ENCODE peak calls at places on chromosomes 11 and 22, in nine cellular contexts. One of them, this sample, is unnamed.
A peak's percentile ranks its signal among the peaks of the same experiment; 100 is the strongest.

GRCh38 chr22:25410849-25411248 is 153.6 kb upstream of the GRK3 start:
- DNase-seq in cardiac muscle cell: no peak
- DNase-seq in tibial nerve: no peak
- DNase-seq in suprapubic skin: no peak
- DNase-seq in MM.1S: peak; percentile 43
- DNase-seq in psoas muscle: no peak
- DNase-seq in IMR-90: no peak
- DNase-seq in mammary epithelial cell: no peak
- DNase-seq in CD4-positive, alpha-beta memory T cell: no peak
- DNase-seq in this sample: peak; percentile 44

GRCh38 chr11:27312110-27312509 is 50.9 kb downstream of the CCDC34 start:
- DNase-seq in IMR-90: no peak
- DNase-seq in suprapubic skin: no peak
- DNase-seq in psoas muscle: no peak
- DNase-seq in CD4-positive, alpha-beta memory T cell: no peak
- DNase-seq in tibial nerve: no peak
- DNase-seq in cardiac muscle cell: no peak
- DNase-seq in mammary epithelial cell: no peak
- DNase-seq in MM.1S: no peak
- DNase-seq in this sample: peak; percentile 73

GRCh38 chr11:9089061-9089460 is 2.3 kb downstream of the SCUBE2 start:
- DNase-seq in tibial nerve: no peak
- DNase-seq in psoas muscle: no peak
- DNase-seq in suprapubic skin: no peak
- DNase-seq in cardiac muscle cell: no peak
- DNase-seq in MM.1S: no peak
- DNase-seq in IMR-90: no peak
- DNase-seq in mammary epithelial cell: no peak
- DNase-seq in CD4-positive, alpha-beta memory T cell: no peak
- DNase-seq in this sample: peak; percentile 90

GRCh38 chr11:773425-773824 is 3.9 kb downstream of the GATD1 start:
- DNase-seq in psoas muscle: no peak
- DNase-seq in CD4-positive, alpha-beta memory T cell: no peak
- DNase-seq in MM.1S: peak; percentile 5
- DNase-seq in suprapubic skin: peak; percentile 64
- DNase-seq in tibial nerve: no peak
- DNase-seq in mammary epithelial cell: no peak
- DNase-seq in IMR-90: no peak
- DNase-seq in cardiac muscle cell: no peak
- DNase-seq in this sample: no peak

GRCh38 chr11:77095551-77096490 is 6.8 kb upstream of the OMP start:
- DNase-seq in tibial nerve: no peak
- DNase-seq in psoas muscle: peak; percentile 8
- DNase-seq in cardiac muscle cell: no peak
- DNase-seq in mammary epithelial cell: no peak
- DNase-seq in CD4-positive, alpha-beta memory T cell: no peak
- DNase-seq in MM.1S: no peak
- DNase-seq in suprapubic skin: peak; percentile 50
- DNase-seq in IMR-90: no peak
- DNase-seq in this sample: peak; percentile 98

GRCh38 chr22:39314251-39314971 is 5.0 kb downstream of the RPL3 start:
- DNase-seq in MM.1S: no peak
- DNase-seq in IMR-90: no peak
- DNase-seq in suprapubic skin: no peak
- DNase-seq in mammary epithelial cell: no peak
- DNase-seq in cardiac muscle cell: no peak
- DNase-seq in CD4-positive, alpha-beta memory T cell: no peak
- DNase-seq in psoas muscle: no peak
- DNase-seq in tibial nerve: no peak
- DNase-seq in this sample: no peak

GRCh38 chr11:59574467-59574866 is 41.1 kb downstream of the OSBP start:
- DNase-seq in MM.1S: no peak
- DNase-seq in tibial nerve: no peak
- DNase-seq in cardiac muscle cell: no peak
- DNase-seq in CD4-positive, alpha-beta memory T cell: no peak
- DNase-seq in suprapubic skin: no peak
- DNase-seq in psoas muscle: no peak
- DNase-seq in mammary epithelial cell: peak; percentile 11
- DNase-seq in IMR-90: peak; percentile 52
- DNase-seq in this sample: no peak

GRCh38 chr11:75667831-75668507 is 869 bp downstream of the MAP6 start:
- DNase-seq in IMR-90: peak; percentile 35
- DNase-seq in MM.1S: no peak
- DNase-seq in psoas muscle: peak; percentile 65
- DNase-seq in cardiac muscle cell: peak; percentile 69
- DNase-seq in CD4-positive, alpha-beta memory T cell: no peak
- DNase-seq in mammary epithelial cell: peak; percentile 36
- DNase-seq in tibial nerve: no peak
- DNase-seq in suprapubic skin: no peak
- DNase-seq in this sample: no peak

GRCh38 chr11:61671527-61671926 is 8.7 kb upstream of the DAGLA start:
- DNase-seq in CD4-positive, alpha-beta memory T cell: no peak
- DNase-seq in psoas muscle: no peak
- DNase-seq in cardiac muscle cell: peak; percentile 42
- DNase-seq in tibial nerve: no peak
- DNase-seq in MM.1S: no peak
- DNase-seq in IMR-90: no peak
- DNase-seq in suprapubic skin: no peak
- DNase-seq in mammary epithelial cell: no peak
- DNase-seq in this sample: peak; percentile 76

GRCh38 chr11:79626135-79626748 is 185.4 kb upstream of the TENM4 start:
- DNase-seq in cardiac muscle cell: no peak
- DNase-seq in mammary epithelial cell: peak; percentile 80
- DNase-seq in tibial nerve: no peak
- DNase-seq in CD4-positive, alpha-beta memory T cell: no peak
- DNase-seq in psoas muscle: no peak
- DNase-seq in MM.1S: peak; percentile 38
- DNase-seq in IMR-90: peak; percentile 2
- DNase-seq in suprapubic skin: no peak
- DNase-seq in this sample: no peak

GRCh38 chr11:1564535-1565172 is 7.4 kb downstream of the DUSP8 start:
- DNase-seq in suprapubic skin: peak; percentile 68
- DNase-seq in tibial nerve: no peak
- DNase-seq in MM.1S: peak; percentile 20
- DNase-seq in psoas muscle: peak; percentile 74
- DNase-seq in IMR-90: peak; percentile 94
- DNase-seq in cardiac muscle cell: peak; percentile 50
- DNase-seq in mammary epithelial cell: no peak
- DNase-seq in CD4-positive, alpha-beta memory T cell: peak; percentile 50
- DNase-seq in this sample: peak; percentile 65

GRCh38 chr11:7436657-7437056 is 48.6 kb upstream of the OLFML1 start:
- DNase-seq in MM.1S: peak; percentile 36
- DNase-seq in IMR-90: no peak
- DNase-seq in CD4-positive, alpha-beta memory T cell: no peak
- DNase-seq in psoas muscle: no peak
- DNase-seq in tibial nerve: no peak
- DNase-seq in cardiac muscle cell: no peak
- DNase-seq in suprapubic skin: no peak
- DNase-seq in mammary epithelial cell: no peak
- DNase-seq in this sample: peak; percentile 15

GRCh38 chr11:130478881-130479280 is 30.4 kb downstream of the ADAMTS15 start:
- DNase-seq in cardiac muscle cell: no peak
- DNase-seq in CD4-positive, alpha-beta memory T cell: no peak
- DNase-seq in suprapubic skin: no peak
- DNase-seq in mammary epithelial cell: no peak
- DNase-seq in psoas muscle: no peak
- DNase-seq in MM.1S: no peak
- DNase-seq in IMR-90: peak; percentile 34
- DNase-seq in tibial nerve: no peak
- DNase-seq in this sample: no peak

GRCh38 chr22:49426618-49427266 is 400.9 kb downstream of the BRD1 start:
- DNase-seq in CD4-positive, alpha-beta memory T cell: no peak
- DNase-seq in psoas muscle: no peak
- DNase-seq in mammary epithelial cell: no peak
- DNase-seq in tibial nerve: no peak
- DNase-seq in suprapubic skin: no peak
- DNase-seq in MM.1S: no peak
- DNase-seq in cardiac muscle cell: no peak
- DNase-seq in IMR-90: no peak
- DNase-seq in this sample: no peak

GRCh38 chr22:49015993-49016908 is 811.4 kb downstream of the BRD1 start:
- DNase-seq in mammary epithelial cell: no peak
- DNase-seq in MM.1S: no peak
- DNase-seq in CD4-positive, alpha-beta memory T cell: no peak
- DNase-seq in psoas muscle: no peak
- DNase-seq in IMR-90: no peak
- DNase-seq in suprapubic skin: no peak
- DNase-seq in cardiac muscle cell: no peak
- DNase-seq in tibial nerve: peak; percentile 12
- DNase-seq in this sample: no peak

GRCh38 chr22:29375436-29376076 is 12.8 kb downstream of the AP1B1 start:
- DNase-seq in mammary epithelial cell: no peak
- DNase-seq in MM.1S: no peak
- DNase-seq in IMR-90: peak; percentile 19
- DNase-seq in suprapubic skin: no peak
- DNase-seq in tibial nerve: no peak
- DNase-seq in CD4-positive, alpha-beta memory T cell: no peak
- DNase-seq in psoas muscle: peak; percentile 56
- DNase-seq in cardiac muscle cell: no peak
- DNase-seq in this sample: no peak

GRCh38 chr11:92702037-92702436 is 267.4 kb upstream of the MTNR1B start:
- DNase-seq in cardiac muscle cell: no peak
- DNase-seq in MM.1S: no peak
- DNase-seq in mammary epithelial cell: peak; percentile 47
- DNase-seq in IMR-90: peak; percentile 3
- DNase-seq in tibial nerve: no peak
- DNase-seq in CD4-positive, alpha-beta memory T cell: no peak
- DNase-seq in suprapubic skin: no peak
- DNase-seq in psoas muscle: no peak
- DNase-seq in this sample: no peak

GRCh38 chr11:66851698-66852465 is 5.0 kb upstream of the LRFN4 start:
- DNase-seq in mammary epithelial cell: no peak
- DNase-seq in cardiac muscle cell: no peak
- DNase-seq in tibial nerve: no peak
- DNase-seq in IMR-90: no peak
- DNase-seq in psoas muscle: no peak
- DNase-seq in suprapubic skin: no peak
- DNase-seq in MM.1S: peak; percentile 45
- DNase-seq in CD4-positive, alpha-beta memory T cell: no peak
- DNase-seq in this sample: no peak

DNA sequence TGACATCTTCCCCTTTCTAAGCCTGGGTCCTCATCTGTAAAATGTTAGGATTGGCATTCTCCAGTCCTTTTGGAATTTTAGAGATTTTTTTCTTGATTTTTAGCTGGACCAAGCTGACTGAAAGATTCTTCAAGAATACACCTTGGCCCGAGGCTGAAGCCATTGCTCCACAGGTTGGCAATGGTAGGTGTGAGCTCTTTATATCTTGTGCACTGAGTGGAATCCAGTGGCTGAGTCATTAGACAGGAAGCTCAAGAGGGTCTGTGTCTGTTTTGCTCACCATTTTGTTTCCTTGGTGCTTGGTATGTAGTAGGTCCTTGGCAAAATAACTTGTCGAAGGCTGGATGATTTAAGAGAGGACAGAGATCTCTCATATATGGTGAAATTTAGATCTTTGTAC is 6.2 kb downstream of the EIF3L start:
- DNase-seq in CD4-positive, alpha-beta memory T cell: no peak
- DNase-seq in IMR-90: no peak
- DNase-seq in psoas muscle: no peak
- DNase-seq in suprapubic skin: no peak
- DNase-seq in MM.1S: no peak
- DNase-seq in tibial nerve: no peak
- DNase-seq in cardiac muscle cell: no peak
- DNase-seq in mammary epithelial cell: no peak
- DNase-seq in this sample: no peak
- H3K4me1 ChIP-seq in CD4-positive, alpha-beta memory T cell: peaks cover 14% of the 10 kb centered on the region
- H3K4me1 ChIP-seq in IMR-90: peaks cover under 1% of the 10 kb centered on the region
- H3K4me1 ChIP-seq in psoas muscle: peaks cover 24% of the 10 kb centered on the region
- H3K4me1 ChIP-seq in suprapubic skin: peaks cover 11% of the 10 kb centered on the region
- H3K4me1 ChIP-seq in MM.1S: no peaks in the 10 kb centered on the region
- H3K4me1 ChIP-seq in tibial nerve: peaks cover 13% of the 10 kb centered on the region
- H3K4me1 ChIP-seq in cardiac muscle cell: peaks cover 2% of the 10 kb centered on the region
- H3K4me1 ChIP-seq in mammary epithelial cell: peaks cover 7% of the 10 kb centered on the region
- H3K4me1 ChIP-seq in this sample: no peaks in the 10 kb centered on the region

DNA sequence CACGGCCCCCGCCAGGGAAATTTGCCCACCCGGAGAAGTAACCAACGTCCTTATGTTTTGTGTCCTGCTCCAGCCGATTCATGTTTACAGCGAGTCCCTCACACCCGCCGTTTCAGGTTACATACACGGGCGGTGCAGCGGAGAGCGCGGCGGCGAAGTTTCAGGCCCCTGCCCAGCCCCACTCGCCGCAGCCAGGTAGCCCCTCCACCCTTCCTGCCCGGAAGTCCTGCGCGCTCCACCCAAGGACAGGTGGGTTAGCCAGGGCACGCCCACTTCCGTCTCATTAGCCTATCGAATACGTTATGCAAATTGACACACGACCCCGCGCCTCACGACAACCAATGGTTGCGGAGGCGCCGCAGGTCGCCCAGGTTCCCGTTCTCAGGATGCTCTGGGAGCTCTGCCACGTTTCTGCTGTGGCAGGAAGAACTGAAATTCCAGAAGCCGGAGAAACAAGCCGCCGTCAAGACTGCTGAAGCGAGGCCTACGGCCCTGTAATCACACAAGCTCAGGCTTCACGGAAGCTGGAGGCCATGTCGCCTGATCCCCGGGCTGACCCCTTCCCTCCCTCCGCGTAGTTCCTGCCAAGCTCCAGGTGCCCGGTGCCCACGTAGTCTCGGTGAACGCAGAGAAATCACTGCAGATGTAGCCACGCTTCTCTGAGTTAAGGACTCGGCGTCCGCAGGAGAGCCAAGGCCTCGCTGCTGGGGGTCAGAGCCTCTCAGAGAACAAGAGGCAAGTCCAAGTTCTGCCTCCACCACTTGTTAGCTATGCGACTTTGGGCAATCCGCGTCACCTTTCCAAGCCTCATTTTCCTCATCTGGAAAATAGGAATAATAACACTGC is 22.4 kb upstream of the MYH9 start:
- DNase-seq in IMR-90: no peak
- DNase-seq in psoas muscle: peak; percentile 65
- DNase-seq in suprapubic skin: peak; percentile 84
- DNase-seq in MM.1S: no peak
- DNase-seq in mammary epithelial cell: peak; percentile 98
- DNase-seq in CD4-positive, alpha-beta memory T cell: peak; percentile 80
- DNase-seq in tibial nerve: no peak
- DNase-seq in cardiac muscle cell: peak; percentile 98
- DNase-seq in this sample: peak; percentile 99
- H3K27ac ChIP-seq in IMR-90: no peak overlapping the region
- H3K27ac ChIP-seq in psoas muscle: peak overlapping the region; percentile 80
- H3K27ac ChIP-seq in suprapubic skin: peak overlapping the region; percentile 81
- H3K27ac ChIP-seq in MM.1S: no peak overlapping the region
- H3K27ac ChIP-seq in mammary epithelial cell: peak overlapping the region; percentile 73
- H3K27ac ChIP-seq in CD4-positive, alpha-beta memory T cell: peak overlapping the region; percentile 49
- H3K27ac ChIP-seq in tibial nerve: peak overlapping the region; percentile 60
- H3K27ac ChIP-seq in cardiac muscle cell: peak overlapping the region; percentile 98
- H3K27ac ChIP-seq in this sample: peak overlapping the region; percentile 83

GRCh38 chr11:123454796-123455195 is 24.7 kb downstream of the GRAMD1B start:
- DNase-seq in mammary epithelial cell: no peak
- DNase-seq in cardiac muscle cell: no peak
- DNase-seq in CD4-positive, alpha-beta memory T cell: no peak
- DNase-seq in IMR-90: no peak
- DNase-seq in psoas muscle: no peak
- DNase-seq in suprapubic skin: no peak
- DNase-seq in tibial nerve: no peak
- DNase-seq in MM.1S: no peak
- DNase-seq in this sample: no peak
- H3K9me3 ChIP-seq in mammary epithelial cell: no peaks in the 10 kb centered on the region
- H3K9me3 ChIP-seq in cardiac muscle cell: no peaks in the 10 kb centered on the region
- H3K9me3 ChIP-seq in CD4-positive, alpha-beta memory T cell: no peaks in the 10 kb centered on the region
- H3K9me3 ChIP-seq in IMR-90: no peaks in the 10 kb centered on the region
- H3K9me3 ChIP-seq in psoas muscle: no peaks in the 10 kb centered on the region
- H3K9me3 ChIP-seq in suprapubic skin: no peaks in the 10 kb centered on the region
- H3K9me3 ChIP-seq in tibial nerve: no peaks in the 10 kb centered on the region
- H3K9me3 ChIP-seq in MM.1S: no peaks in the 10 kb centered on the region
- H3K9me3 ChIP-seq in this sample: no peaks in the 10 kb centered on the region

GRCh38 chr11:86197448-86197847 is 47.1 kb upstream of the EED start:
- DNase-seq in CD4-positive, alpha-beta memory T cell: no peak
- DNase-seq in MM.1S: no peak
- DNase-seq in IMR-90: peak; percentile 24
- DNase-seq in mammary epithelial cell: no peak
- DNase-seq in psoas muscle: no peak
- DNase-seq in cardiac muscle cell: no peak
- DNase-seq in suprapubic skin: no peak
- DNase-seq in tibial nerve: no peak
- DNase-seq in this sample: no peak
- H3K4me1 ChIP-seq in CD4-positive, alpha-beta memory T cell: peaks cover 20% of the 10 kb centered on the region
- H3K4me1 ChIP-seq in MM.1S: peaks cover 20% of the 10 kb centered on the region
- H3K4me1 ChIP-seq in IMR-90: peaks cover 9% of the 10 kb centered on the region
- H3K4me1 ChIP-seq in mammary epithelial cell: peaks cover 7% of the 10 kb centered on the region
- H3K4me1 ChIP-seq in psoas muscle: peaks cover 13% of the 10 kb centered on the region
- H3K4me1 ChIP-seq in cardiac muscle cell: no peaks in the 10 kb centered on the region
- H3K4me1 ChIP-seq in suprapubic skin: peaks cover 17% of the 10 kb centered on the region
- H3K4me1 ChIP-seq in tibial nerve: peaks cover 34% of the 10 kb centered on the region
- H3K4me1 ChIP-seq in this sample: peaks cover 3% of the 10 kb centered on the region